ENCODE peak calls at places on chromosomes 5 and 9, in six cellular contexts. One of them, this sample, is unnamed.

GRCh38 chr5:146751781-146752401 is 126.7 kb downstream of the PPP2R2B start:
- DNase-seq in A549: no peak
- DNase-seq in neural progenitor cell: no peak
- DNase-seq in brain microvascular endothelial cell: no peak
- DNase-seq in heart right ventricle: no peak
- DNase-seq in cardiac muscle cell: no peak
- DNase-seq in this sample: no peak

GRCh38 chr5:5432020-5432707 is 9.7 kb downstream of the ICE1 start:
- DNase-seq in A549: no peak
- DNase-seq in neural progenitor cell: no peak
- DNase-seq in brain microvascular endothelial cell: peak
- DNase-seq in heart right ventricle: no peak
- DNase-seq in cardiac muscle cell: no peak
- DNase-seq in this sample: peak

GRCh38 chr9:126338945-126339344 is 12.3 kb downstream of the MVB12B start:
- DNase-seq in A549: no peak
- DNase-seq in neural progenitor cell: no peak
- DNase-seq in brain microvascular endothelial cell: no peak
- DNase-seq in heart right ventricle: no peak
- DNase-seq in cardiac muscle cell: no peak
- DNase-seq in this sample: no peak

GRCh38 chr9:93345630-93346239 is 105.8 kb upstream of the FAM120A start:
- DNase-seq in A549: no peak
- DNase-seq in neural progenitor cell: peak
- DNase-seq in brain microvascular endothelial cell: no peak
- DNase-seq in heart right ventricle: no peak
- DNase-seq in cardiac muscle cell: no peak
- DNase-seq in this sample: no peak

GRCh38 chr9:94726495-94727191 is at the start of gene AOPEP:
- DNase-seq in A549: peak
- DNase-seq in neural progenitor cell: peak
- DNase-seq in brain microvascular endothelial cell: peak
- DNase-seq in heart right ventricle: peak
- DNase-seq in cardiac muscle cell: peak
- DNase-seq in this sample: peak

GRCh38 chr9:105438136-105438839 is 9.5 kb upstream of the FSD1L start:
- DNase-seq in A549: no peak
- DNase-seq in neural progenitor cell: no peak
- DNase-seq in brain microvascular endothelial cell: peak
- DNase-seq in heart right ventricle: no peak
- DNase-seq in cardiac muscle cell: no peak
- DNase-seq in this sample: peak

GRCh38 chr5:91301459-91301858 is 81.7 kb downstream of the ARRDC3 start:
- DNase-seq in A549: peak
- DNase-seq in neural progenitor cell: no peak
- DNase-seq in brain microvascular endothelial cell: no peak
- DNase-seq in heart right ventricle: no peak
- DNase-seq in cardiac muscle cell: no peak
- DNase-seq in this sample: no peak

GRCh38 chr5:168850683-168851082 is 271.5 kb upstream of the PANK3 start:
- DNase-seq in A549: no peak
- DNase-seq in neural progenitor cell: no peak
- DNase-seq in brain microvascular endothelial cell: no peak
- DNase-seq in heart right ventricle: no peak
- DNase-seq in cardiac muscle cell: no peak
- DNase-seq in this sample: no peak

GRCh38 chr9:130467371-130467770 is 22.6 kb downstream of the ASS1 start:
- DNase-seq in A549: no peak
- DNase-seq in neural progenitor cell: peak
- DNase-seq in brain microvascular endothelial cell: no peak
- DNase-seq in heart right ventricle: no peak
- DNase-seq in cardiac muscle cell: peak
- DNase-seq in this sample: no peak

GRCh38 chr5:14444161-14444560 is 137.4 kb upstream of the OTULINL start:
- DNase-seq in A549: no peak
- DNase-seq in neural progenitor cell: no peak
- DNase-seq in brain microvascular endothelial cell: no peak
- DNase-seq in heart right ventricle: no peak
- DNase-seq in cardiac muscle cell: no peak
- DNase-seq in this sample: no peak

GRCh38 chr5:14445581-14446290 is 135.9 kb upstream of the OTULINL start:
- DNase-seq in A549: no peak
- DNase-seq in neural progenitor cell: peak
- DNase-seq in brain microvascular endothelial cell: peak
- DNase-seq in heart right ventricle: no peak
- DNase-seq in cardiac muscle cell: peak
- DNase-seq in this sample: peak

GRCh38 chr5:14440598-14441401 is 140.8 kb upstream of the OTULINL start:
- DNase-seq in A549: no peak
- DNase-seq in neural progenitor cell: peak
- DNase-seq in brain microvascular endothelial cell: peak
- DNase-seq in heart right ventricle: peak
- DNase-seq in cardiac muscle cell: no peak
- DNase-seq in this sample: peak

GRCh38 chr5:14444988-14445387 is 136.6 kb upstream of the OTULINL start:
- DNase-seq in A549: no peak
- DNase-seq in neural progenitor cell: no peak
- DNase-seq in brain microvascular endothelial cell: peak
- DNase-seq in heart right ventricle: no peak
- DNase-seq in cardiac muscle cell: no peak
- DNase-seq in this sample: no peak

DNA sequence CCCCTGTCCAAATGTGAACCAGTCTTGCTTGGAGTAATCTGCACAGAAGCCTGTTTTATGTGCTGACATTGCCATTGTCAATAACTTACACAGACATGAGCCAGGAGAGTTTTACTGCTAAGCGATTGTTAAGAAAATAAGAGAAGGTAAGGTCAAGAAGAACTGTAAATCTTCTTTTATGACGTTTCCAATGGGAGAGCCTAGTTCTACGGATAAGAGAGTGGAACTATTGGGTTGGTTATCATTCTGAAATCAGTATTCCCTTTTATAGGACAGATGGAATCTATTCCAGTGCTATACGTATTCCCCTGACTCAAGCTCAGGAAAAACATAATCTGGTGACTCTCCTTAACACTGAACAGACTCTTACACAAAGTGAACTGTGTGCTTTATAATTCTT is 137.9 kb upstream of the OTULINL start:
- DNase-seq in A549: no peak
- DNase-seq in neural progenitor cell: no peak
- DNase-seq in brain microvascular endothelial cell: no peak
- DNase-seq in heart right ventricle: no peak
- DNase-seq in cardiac muscle cell: no peak
- DNase-seq in this sample: no peak
- H3K4me3 ChIP-seq in A549: no peak
- H3K4me3 ChIP-seq in neural progenitor cell: no peak
- H3K4me3 ChIP-seq in brain microvascular endothelial cell: peak
- H3K4me3 ChIP-seq in heart right ventricle: no peak
- H3K4me3 ChIP-seq in cardiac muscle cell: no peak
- H3K4me3 ChIP-seq in this sample: peak

DNA sequence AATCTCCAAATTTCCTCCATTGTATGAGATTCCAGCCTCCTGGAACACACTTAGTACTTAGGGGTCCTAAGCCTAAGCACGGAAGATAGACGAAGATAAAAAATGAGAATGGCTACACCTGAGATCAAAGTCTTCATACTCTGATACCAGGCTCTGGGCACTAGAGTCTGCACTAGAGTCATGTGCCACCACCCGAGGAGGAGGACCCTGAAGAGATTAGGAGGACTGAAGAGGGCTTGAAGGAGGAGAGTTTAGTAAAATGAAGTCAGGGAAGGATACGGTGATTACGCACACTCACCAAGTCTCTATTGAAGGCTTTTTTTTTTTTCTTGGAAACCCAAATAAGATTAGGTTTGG is 573 bp upstream of the SPATA24 start:
- DNase-seq in A549: no peak
- DNase-seq in neural progenitor cell: no peak
- DNase-seq in brain microvascular endothelial cell: no peak
- DNase-seq in heart right ventricle: no peak
- DNase-seq in cardiac muscle cell: no peak
- DNase-seq in this sample: no peak
- H3K4me3 ChIP-seq in A549: peak
- H3K4me3 ChIP-seq in neural progenitor cell: peak
- H3K4me3 ChIP-seq in brain microvascular endothelial cell: peak
- H3K4me3 ChIP-seq in heart right ventricle: peak
- H3K4me3 ChIP-seq in cardiac muscle cell: peak
- H3K4me3 ChIP-seq in this sample: no peak

GRCh38 chr5:132776077-132776931 is 735 bp downstream of the SEPTIN8 start:
- DNase-seq in A549: peak
- DNase-seq in neural progenitor cell: peak
- DNase-seq in brain microvascular endothelial cell: peak
- DNase-seq in heart right ventricle: peak
- DNase-seq in cardiac muscle cell: peak
- DNase-seq in this sample: no peak

GRCh38 chr5:132776932-132777208 is 169 bp downstream of the SEPTIN8 start:
- DNase-seq in A549: no peak
- DNase-seq in neural progenitor cell: no peak
- DNase-seq in brain microvascular endothelial cell: no peak
- DNase-seq in heart right ventricle: no peak
- DNase-seq in cardiac muscle cell: no peak
- DNase-seq in this sample: no peak

GRCh38 chr5:132777209-132778069 is at the start of gene SEPTIN8:
- DNase-seq in A549: peak
- DNase-seq in neural progenitor cell: peak
- DNase-seq in brain microvascular endothelial cell: no peak
- DNase-seq in heart right ventricle: peak
- DNase-seq in cardiac muscle cell: peak
- DNase-seq in this sample: no peak

GRCh38 chr5:132778856-132779255 is 1.8 kb upstream of the SEPTIN8 start:
- DNase-seq in A549: no peak
- DNase-seq in neural progenitor cell: no peak
- DNase-seq in brain microvascular endothelial cell: no peak
- DNase-seq in heart right ventricle: no peak
- DNase-seq in cardiac muscle cell: no peak
- DNase-seq in this sample: no peak

GRCh38 chr5:132778129-132778528 is 1.1 kb upstream of the SEPTIN8 start:
- DNase-seq in A549: no peak
- DNase-seq in neural progenitor cell: no peak
- DNase-seq in brain microvascular endothelial cell: no peak
- DNase-seq in heart right ventricle: no peak
- DNase-seq in cardiac muscle cell: no peak
- DNase-seq in this sample: no peak
- H3K4me3 ChIP-seq in A549: peak
- H3K4me3 ChIP-seq in neural progenitor cell: peak
- H3K4me3 ChIP-seq in brain microvascular endothelial cell: peak
- H3K4me3 ChIP-seq in heart right ventricle: peak
- H3K4me3 ChIP-seq in cardiac muscle cell: no peak
- H3K4me3 ChIP-seq in this sample: peak

DNA sequence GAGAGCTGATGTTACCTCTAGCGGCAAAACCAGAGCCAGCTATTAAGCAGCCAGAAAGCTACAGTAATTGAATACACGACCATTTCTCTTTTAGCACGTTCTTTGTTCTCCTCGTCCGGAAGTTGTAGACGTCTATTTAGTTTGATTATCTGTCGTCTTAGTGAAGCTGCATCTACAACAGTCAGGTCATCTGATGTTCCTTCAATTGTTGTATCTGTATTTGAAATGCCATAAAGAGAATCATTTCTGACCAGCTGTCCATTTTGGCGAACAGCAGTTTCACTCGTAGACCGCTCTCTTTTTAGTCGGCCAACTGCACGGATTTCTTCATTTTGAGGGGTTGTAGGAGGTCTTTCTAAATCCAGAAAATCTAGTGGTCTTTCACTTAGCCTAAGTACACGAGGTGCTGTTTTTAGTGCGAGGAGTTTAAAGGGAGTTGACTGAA is 12.6 kb downstream of the PDE6A start:
- DNase-seq in A549: no peak
- DNase-seq in neural progenitor cell: no peak
- DNase-seq in brain microvascular endothelial cell: no peak
- DNase-seq in heart right ventricle: no peak
- DNase-seq in cardiac muscle cell: no peak
- DNase-seq in this sample: no peak
- H3K4me3 ChIP-seq in A549: peak
- H3K4me3 ChIP-seq in neural progenitor cell: no peak
- H3K4me3 ChIP-seq in brain microvascular endothelial cell: no peak
- H3K4me3 ChIP-seq in heart right ventricle: peak
- H3K4me3 ChIP-seq in cardiac muscle cell: no peak
- H3K4me3 ChIP-seq in this sample: no peak

DNA sequence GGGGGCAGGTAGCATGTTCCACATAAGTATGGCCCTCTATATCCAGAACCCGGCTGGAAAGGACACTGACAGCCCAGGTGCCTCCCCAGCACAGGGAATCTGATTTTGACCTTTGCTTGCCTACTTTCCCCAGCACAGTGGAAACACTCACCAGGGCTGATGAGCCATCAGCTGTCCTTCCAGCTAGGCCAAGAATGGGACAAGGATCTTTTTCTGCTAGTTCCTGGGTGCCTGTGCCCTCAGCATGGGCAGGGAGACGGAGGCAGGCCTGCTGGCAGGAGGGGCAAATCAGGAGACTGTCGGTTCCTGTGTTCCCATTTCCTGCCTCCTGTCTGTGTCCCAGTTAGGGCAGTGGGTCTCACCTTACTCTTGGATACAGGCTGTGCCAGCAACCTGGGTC is 1.1 kb downstream of the CYFIP2 start:
- DNase-seq in A549: no peak
- DNase-seq in neural progenitor cell: no peak
- DNase-seq in brain microvascular endothelial cell: no peak
- DNase-seq in heart right ventricle: no peak
- DNase-seq in cardiac muscle cell: no peak
- DNase-seq in this sample: no peak
- H3K4me3 ChIP-seq in A549: peak
- H3K4me3 ChIP-seq in neural progenitor cell: peak
- H3K4me3 ChIP-seq in brain microvascular endothelial cell: no peak
- H3K4me3 ChIP-seq in heart right ventricle: peak
- H3K4me3 ChIP-seq in cardiac muscle cell: peak
- H3K4me3 ChIP-seq in this sample: peak

GRCh38 chr5:2179861-2180260 is 297.1 kb upstream of the IRX4 start:
- DNase-seq in A549: no peak
- DNase-seq in neural progenitor cell: no peak
- DNase-seq in brain microvascular endothelial cell: no peak
- DNase-seq in heart right ventricle: no peak
- DNase-seq in cardiac muscle cell: no peak
- DNase-seq in this sample: no peak
- H3K4me3 ChIP-seq in A549: no peak
- H3K4me3 ChIP-seq in neural progenitor cell: no peak
- H3K4me3 ChIP-seq in brain microvascular endothelial cell: no peak
- H3K4me3 ChIP-seq in heart right ventricle: no peak
- H3K4me3 ChIP-seq in cardiac muscle cell: no peak
- H3K4me3 ChIP-seq in this sample: no peak

This sample was measured in astrocyte of the spinal cord.